ENCODE peak calls at places on chromosomes 7 and 10, in six cellular contexts. D, I, C, U, E and G are unnamed samples.

GRCh38 chr10:47296111-47296894 is 3.7 kb upstream of the GDF10 start:
- DNase-seq in D (no peak), I (no peak), C (no peak), U (no peak), E (peak; percentile 48), G (no peak)

GRCh38 chr7:142857625-142858024 is 2.7 kb downstream of the EPHB6 start:
- DNase-seq in D (no peak), I (no peak), C (no peak), U (no peak), E (no peak), G (no peak)

GRCh38 chr7:134813668-134814067 is 34.2 kb downstream of the CALD1 start:
- DNase-seq in D (no peak), I (no peak), C (no peak), U (no peak), E (no peak), G (no peak)

GRCh38 chr10:24463683-24464426 is 254.9 kb downstream of the KIAA1217 start:
- DNase-seq in D (no peak), I (no peak), C (no peak), U (peak; percentile 93), E (no peak), G (peak; percentile 28)

GRCh38 chr10:63206997-63207952 is 74.1 kb downstream of the NRBF2 start:
- DNase-seq in D (no peak), I (no peak), C (no peak), U (peak; percentile 4), E (peak; percentile 17), G (no peak)

GRCh38 chr7:131554880-131555516 is 1.4 kb downstream of the PODXL start:
- DNase-seq in D (peak; percentile 62), I (no peak), C (no peak), U (no peak), E (no peak), G (no peak)

GRCh38 chr7:50362712-50363282 is 58.3 kb downstream of the IKZF1 start:
- DNase-seq in D (no peak), I (no peak), C (peak; percentile 59), U (no peak), E (no peak), G (peak; percentile 26)

GRCh38 chr7:41170466-41170865 is 532.4 kb downstream of the INHBA start:
- DNase-seq in D (no peak), I (no peak), C (no peak), U (no peak), E (no peak), G (no peak)

GRCh38 chr7:89845952-89846351 is 308.3 kb upstream of the STEAP1 start:
- DNase-seq in D (no peak), I (no peak), C (no peak), U (no peak), E (no peak), G (no peak)

GRCh38 chr10:22874189-22874854 is 53.5 kb upstream of the ARMC3 start:
- DNase-seq in D (no peak), I (no peak), C (no peak), U (no peak), E (no peak), G (no peak)

GRCh38 chr7:95470452-95470851 is 15.3 kb upstream of the ASB4 start:
- DNase-seq in D (no peak), I (peak; percentile 87), C (no peak), U (peak; percentile 75), E (no peak), G (no peak)

GRCh38 chr10:10778959-10779358 is 238.7 kb upstream of the CELF2 start:
- DNase-seq in D (no peak), I (no peak), C (no peak), U (no peak), E (no peak), G (no peak)

GRCh38 chr7:119105381-119105780 is 880.9 kb downstream of the ANKRD7 start:
- DNase-seq in D (no peak), I (no peak), C (no peak), U (no peak), E (no peak), G (no peak)

GRCh38 chr10:119253433-119254174 is 46.2 kb downstream of the GRK5 start:
- DNase-seq in D (no peak), I (no peak), C (no peak), U (peak; percentile 83), E (peak; percentile 79), G (peak; percentile 25)

GRCh38 chr7:78203042-78203720 is 404.6 kb downstream of the PHTF2 start:
- DNase-seq in D (no peak), I (no peak), C (no peak), U (no peak), E (no peak), G (no peak)

GRCh38 chr10:125661942-125662515 is 20.9 kb downstream of the TEX36 start:
- DNase-seq in D (no peak), I (no peak), C (no peak), U (peak; percentile 92), E (peak; percentile 9), G (no peak)

GRCh38 chr10:80900661-80901060 is 363.0 kb downstream of the SH2D4B start:
- DNase-seq in D (peak; percentile 38), I (no peak), C (no peak), U (no peak), E (no peak), G (no peak)

GRCh38 chr10:77872151-77872946 is 54.2 kb downstream of the DLG5 start:
- DNase-seq in D (no peak), I (no peak), C (no peak), U (no peak), E (no peak), G (no peak)

GRCh38 chr7:128188396-128189230 is 52.5 kb upstream of the LEP start:
- DNase-seq in D (no peak), I (no peak), C (no peak), U (no peak), E (no peak), G (no peak)

GRCh38 chr10:121788717-121789116 is 139.1 kb downstream of the ATE1 start:
- DNase-seq in D (no peak), I (no peak), C (no peak), U (no peak), E (no peak), G (no peak)

GRCh38 chr10:69943292-69943820 is 109.3 kb upstream of the MACROH2A2 start:
- DNase-seq in D (no peak), I (no peak), C (no peak), U (no peak), E (no peak), G (no peak)

GRCh38 chr10:132739225-132739613 is 46.7 kb downstream of the NKX6-2 start:
- DNase-seq in D (no peak), I (no peak), C (no peak), U (no peak), E (no peak), G (no peak)

GRCh38 chr7:78024591-78024990 is 226.0 kb downstream of the PHTF2 start:
- DNase-seq in D (no peak), I (no peak), C (no peak), U (no peak), E (no peak), G (no peak)

GRCh38 chr10:70528726-70529362 is 50.3 kb downstream of the PALD1 start:
- DNase-seq in D (no peak), I (no peak), C (no peak), U (peak; percentile 56), E (no peak), G (no peak)

GRCh38 chr7:82704121-82704520 is 260.5 kb upstream of the CACNA2D1 start:
- DNase-seq in D (peak; percentile 16), I (no peak), C (no peak), U (no peak), E (no peak), G (no peak)

GRCh38 chr10:129728246-129728820 is 235.7 kb downstream of the EBF3 start:
- DNase-seq in D (no peak), I (no peak), C (no peak), U (no peak), E (no peak), G (no peak)

GRCh38 chr10:89426230-89426868 is 12.0 kb downstream of the IFIT5 start:
- DNase-seq in D (no peak), I (no peak), C (peak; percentile 22), U (peak; percentile 38), E (peak; percentile 57), G (no peak)

GRCh38 chr10:95388539-95388938 is 97.7 kb upstream of the PDLIM1 start:
- DNase-seq in D (no peak), I (peak; percentile 25), C (no peak), U (no peak), E (no peak), G (no peak)

GRCh38 chr10:12042409-12042796 is 206 bp downstream of the UPF2 start:
- DNase-seq in D (no peak), I (no peak), C (no peak), U (peak; percentile 17), E (no peak), G (peak; percentile 52)

GRCh38 chr7:78704504-78704903 is 749.0 kb downstream of the MAGI2 start:
- DNase-seq in D (no peak), I (no peak), C (no peak), U (no peak), E (no peak), G (no peak)

GRCh38 chr10:97355571-97355975 is 21.0 kb upstream of the FRAT2 start:
- DNase-seq in D (no peak), I (no peak), C (no peak), U (no peak), E (peak; percentile 31), G (no peak)